ENCODE peak calls at places on chromosomes 1 and 21, in eight cellular contexts. One of them, this sample, is unnamed.

GRCh38 chr1:201697174-201697573 is 131.8 kb upstream of the IPO9 start:
- DNase-seq in activated CD4-positive, alpha-beta T cell treated with anti-CD3 and anti-CD28 coated beads for 24 hours: no peak
- DNase-seq in EL: no peak
- DNase-seq in NCI-H1092: no peak
- DNase-seq in memory B cell: no peak
- DNase-seq in astrocyte: no peak
- DNase-seq in NCI-H187 treated with DMSO at 0.1 percent for 48 hours: no peak
- DNase-seq in sciatic nerve: no peak
- DNase-seq in this sample: no peak

GRCh38 chr21:38806942-38807284 is 1.2 kb downstream of the ETS2 start:
- DNase-seq in activated CD4-positive, alpha-beta T cell treated with anti-CD3 and anti-CD28 coated beads for 24 hours: no peak
- DNase-seq in EL: peak
- DNase-seq in NCI-H1092: no peak
- DNase-seq in memory B cell: no peak
- DNase-seq in astrocyte: peak
- DNase-seq in NCI-H187 treated with DMSO at 0.1 percent for 48 hours: no peak
- DNase-seq in sciatic nerve: no peak
- DNase-seq in this sample: no peak

GRCh38 chr21:44438531-44439210 is 16.6 kb upstream of the LRRC3 start:
- DNase-seq in activated CD4-positive, alpha-beta T cell treated with anti-CD3 and anti-CD28 coated beads for 24 hours: no peak
- DNase-seq in EL: no peak
- DNase-seq in NCI-H1092: peak
- DNase-seq in memory B cell: no peak
- DNase-seq in astrocyte: no peak
- DNase-seq in NCI-H187 treated with DMSO at 0.1 percent for 48 hours: no peak
- DNase-seq in sciatic nerve: no peak
- DNase-seq in this sample: no peak

GRCh38 chr1:169698976-169699375 is 12.4 kb downstream of the SELL start:
- DNase-seq in activated CD4-positive, alpha-beta T cell treated with anti-CD3 and anti-CD28 coated beads for 24 hours: no peak
- DNase-seq in EL: no peak
- DNase-seq in NCI-H1092: no peak
- DNase-seq in memory B cell: no peak
- DNase-seq in astrocyte: no peak
- DNase-seq in NCI-H187 treated with DMSO at 0.1 percent for 48 hours: no peak
- DNase-seq in sciatic nerve: no peak
- DNase-seq in this sample: no peak

GRCh38 chr21:29308456-29308783 is 9.7 kb downstream of the BACH1 start:
- DNase-seq in activated CD4-positive, alpha-beta T cell treated with anti-CD3 and anti-CD28 coated beads for 24 hours: no peak
- DNase-seq in EL: peak
- DNase-seq in NCI-H1092: no peak
- DNase-seq in memory B cell: no peak
- DNase-seq in astrocyte: peak
- DNase-seq in NCI-H187 treated with DMSO at 0.1 percent for 48 hours: no peak
- DNase-seq in sciatic nerve: no peak
- DNase-seq in this sample: no peak

GRCh38 chr1:182050481-182051438 is 10.8 kb downstream of the ZNF648 start:
- DNase-seq in activated CD4-positive, alpha-beta T cell treated with anti-CD3 and anti-CD28 coated beads for 24 hours: no peak
- DNase-seq in EL: no peak
- DNase-seq in NCI-H1092: no peak
- DNase-seq in memory B cell: no peak
- DNase-seq in astrocyte: no peak
- DNase-seq in NCI-H187 treated with DMSO at 0.1 percent for 48 hours: no peak
- DNase-seq in sciatic nerve: no peak
- DNase-seq in this sample: no peak

GRCh38 chr1:21861602-21862429 is 49.8 kb downstream of the LDLRAD2 start:
- DNase-seq in activated CD4-positive, alpha-beta T cell treated with anti-CD3 and anti-CD28 coated beads for 24 hours: no peak
- DNase-seq in EL: peak
- DNase-seq in NCI-H1092: no peak
- DNase-seq in memory B cell: no peak
- DNase-seq in astrocyte: peak
- DNase-seq in NCI-H187 treated with DMSO at 0.1 percent for 48 hours: no peak
- DNase-seq in sciatic nerve: no peak
- DNase-seq in this sample: no peak

GRCh38 chr1:97377432-97378034 is 543.3 kb downstream of the DPYD start:
- DNase-seq in activated CD4-positive, alpha-beta T cell treated with anti-CD3 and anti-CD28 coated beads for 24 hours: no peak
- DNase-seq in EL: peak
- DNase-seq in NCI-H1092: no peak
- DNase-seq in memory B cell: no peak
- DNase-seq in astrocyte: peak
- DNase-seq in NCI-H187 treated with DMSO at 0.1 percent for 48 hours: no peak
- DNase-seq in sciatic nerve: no peak
- DNase-seq in this sample: no peak

GRCh38 chr21:35198004-35198403 is 148.9 kb upstream of the RUNX1 start:
- DNase-seq in activated CD4-positive, alpha-beta T cell treated with anti-CD3 and anti-CD28 coated beads for 24 hours: no peak
- DNase-seq in EL: peak
- DNase-seq in NCI-H1092: no peak
- DNase-seq in memory B cell: no peak
- DNase-seq in astrocyte: peak
- DNase-seq in NCI-H187 treated with DMSO at 0.1 percent for 48 hours: no peak
- DNase-seq in sciatic nerve: no peak
- DNase-seq in this sample: no peak

GRCh38 chr1:55428944-55429931 is 214.1 kb upstream of the USP24 start:
- DNase-seq in activated CD4-positive, alpha-beta T cell treated with anti-CD3 and anti-CD28 coated beads for 24 hours: no peak
- DNase-seq in EL: peak
- DNase-seq in NCI-H1092: no peak
- DNase-seq in memory B cell: no peak
- DNase-seq in astrocyte: peak
- DNase-seq in NCI-H187 treated with DMSO at 0.1 percent for 48 hours: no peak
- DNase-seq in sciatic nerve: peak
- DNase-seq in this sample: no peak

This sample was measured in caudate nucleus.